ENCODE peak calls at places on chromosomes 6 and 20, in ten cellular contexts. Y, L, P, D, H, U, G, R, M and Q are unnamed samples.
A peak's percentile ranks its signal among the peaks of the same experiment; 100 is the strongest.

GRCh38 chr6:161439093-161439492 is 165.2 kb upstream of the AGPAT4 start:
- DNase-seq in Y (peak; percentile 92), L (peak; percentile 64), P (no peak), D (peak; percentile 93), H (no peak), U (no peak), G (peak; percentile 48), R (peak; percentile 36), M (peak; percentile 73), Q (no peak)

GRCh38 chr6:26520840-26521484 is 17.2 kb upstream of the HMGN4 start:
- DNase-seq in Y (peak; percentile 95), L (peak; percentile 66), P (peak; percentile 92), D (peak; percentile 74), H (peak; percentile 94), U (peak; percentile 90), G (peak; percentile 92), R (peak; percentile 62), M (peak; percentile 88), Q (peak; percentile 83)

GRCh38 chr20:41174782-41175181 is 37.4 kb downstream of the PLCG1 start:
- DNase-seq in Y (peak; percentile 6), L (no peak), P (peak; percentile 70), D (no peak), H (no peak), U (no peak), G (no peak), R (no peak), M (peak; percentile 36), Q (no peak)

GRCh38 chr6:148389086-148389485 is 46.4 kb downstream of the SASH1 start:
- DNase-seq in Y (no peak), L (no peak), P (no peak), D (no peak), H (no peak), U (no peak), G (no peak), R (no peak), M (no peak), Q (no peak)

GRCh38 chr6:15946701-15947390 is 182.0 kb upstream of the MYLIP start:
- DNase-seq in Y (no peak), L (no peak), P (no peak), D (no peak), H (no peak), U (no peak), G (no peak), R (no peak), M (no peak), Q (no peak)

GRCh38 chr6:105759946-105760345 is 326.2 kb upstream of the PRDM1 start:
- DNase-seq in Y (no peak), L (no peak), P (no peak), D (peak; percentile 76), H (no peak), U (no peak), G (no peak), R (no peak), M (no peak), Q (no peak)

GRCh38 chr6:26598267-26598666 is 1.5 kb downstream of the ABT1 start:
- DNase-seq in Y (no peak), L (no peak), P (no peak), D (no peak), H (no peak), U (no peak), G (no peak), R (no peak), M (no peak), Q (no peak)

GRCh38 chr20:24488064-24488799 is 18.8 kb downstream of the SYNDIG1 start:
- DNase-seq in Y (no peak), L (no peak), P (no peak), D (no peak), H (no peak), U (no peak), G (no peak), R (no peak), M (no peak), Q (no peak)

GRCh38 chr6:163229050-163229449 is 185.5 kb upstream of the QKI start:
- DNase-seq in Y (no peak), L (no peak), P (no peak), D (no peak), H (no peak), U (no peak), G (no peak), R (no peak), M (no peak), Q (no peak)

GRCh38 chr6:125952764-125953501 is 3.6 kb upstream of the HINT3 start:
- DNase-seq in Y (no peak), L (no peak), P (no peak), D (peak; percentile 44), H (peak; percentile 35), U (no peak), G (no peak), R (no peak), M (no peak), Q (no peak)

GRCh38 chr20:1280421-1281102 is 14.5 kb downstream of the SNPH start:
- DNase-seq in Y (no peak), L (no peak), P (no peak), D (no peak), H (no peak), U (no peak), G (no peak), R (no peak), M (peak; percentile 34), Q (no peak)

GRCh38 chr20:1122388-1123315 is 4.2 kb downstream of the PSMF1 start:
- DNase-seq in Y (peak; percentile 27), L (peak; percentile 69), P (no peak), D (peak; percentile 62), H (no peak), U (no peak), G (peak; percentile 62), R (no peak), M (peak; percentile 71), Q (peak; percentile 4)

GRCh38 chr6:105310947-105311346 is 91.9 kb downstream of the PREP start:
- DNase-seq in Y (no peak), L (no peak), P (no peak), D (no peak), H (no peak), U (no peak), G (no peak), R (no peak), M (no peak), Q (no peak)

GRCh38 chr20:59988141-59988540 is 29.9 kb downstream of the CDH26 start:
- DNase-seq in Y (no peak), L (no peak), P (no peak), D (peak; percentile 5), H (no peak), U (peak; percentile 21), G (peak; percentile 85), R (no peak), M (no peak), Q (no peak)

GRCh38 chr20:18719426-18719825 is 94.2 kb upstream of the SCP2D1 start:
- DNase-seq in Y (no peak), L (no peak), P (no peak), D (peak; percentile 53), H (no peak), U (no peak), G (no peak), R (no peak), M (no peak), Q (no peak)

GRCh38 chr20:22905667-22906066 is 129.4 kb upstream of the SSTR4 start:
- DNase-seq in Y (peak; percentile 42), L (no peak), P (peak; percentile 68), D (no peak), H (peak; percentile 37), U (no peak), G (peak; percentile 26), R (no peak), M (no peak), Q (no peak)

GRCh38 chr6:170107606-170108222 is 183.2 kb downstream of the DLL1 start:
- DNase-seq in Y (no peak), L (no peak), P (peak; percentile 24), D (no peak), H (no peak), U (no peak), G (no peak), R (no peak), M (peak; percentile 34), Q (no peak)

GRCh38 chr20:22389836-22390542 is 194.4 kb downstream of the FOXA2 start:
- DNase-seq in Y (no peak), L (peak; percentile 72), P (no peak), D (no peak), H (no peak), U (no peak), G (peak; percentile 69), R (no peak), M (no peak), Q (no peak)

GRCh38 chr20:17430515-17430914 is 100.7 kb downstream of the BFSP1 start:
- DNase-seq in Y (no peak), L (peak; percentile 98), P (no peak), D (no peak), H (no peak), U (no peak), G (no peak), R (no peak), M (no peak), Q (no peak)

GRCh38 chr6:170146640-170147039 is 144.2 kb downstream of the DLL1 start:
- DNase-seq in Y (no peak), L (no peak), P (no peak), D (no peak), H (no peak), U (no peak), G (no peak), R (no peak), M (no peak), Q (no peak)

GRCh38 chr6:35069262-35069661 is 71.9 kb downstream of the TCP11 start:
- DNase-seq in Y (no peak), L (no peak), P (no peak), D (no peak), H (no peak), U (no peak), G (no peak), R (no peak), M (no peak), Q (no peak)

GRCh38 chr20:60242836-60243520 is 284.8 kb downstream of the CDH26 start:
- DNase-seq in Y (no peak), L (no peak), P (no peak), D (peak; percentile 66), H (no peak), U (no peak), G (no peak), R (no peak), M (no peak), Q (no peak)

GRCh38 chr20:39195495-39196129 is 233.5 kb downstream of the DHX35 start:
- DNase-seq in Y (no peak), L (peak; percentile 14), P (no peak), D (no peak), H (no peak), U (no peak), G (no peak), R (no peak), M (no peak), Q (no peak)

GRCh38 chr6:145247677-145248419 is 487.5 kb downstream of the EPM2A start:
- DNase-seq in Y (no peak), L (no peak), P (no peak), D (peak; percentile 94), H (no peak), U (no peak), G (no peak), R (no peak), M (no peak), Q (no peak)

GRCh38 chr6:55047433-55048044 is 126.8 kb upstream of the HCRTR2 start:
- DNase-seq in Y (peak; percentile 10), L (no peak), P (no peak), D (no peak), H (peak; percentile 19), U (no peak), G (no peak), R (no peak), M (no peak), Q (no peak)

GRCh38 chr6:5085638-5086293 is 625 bp downstream of the PPP1R3G start:
- DNase-seq in Y (peak; percentile 37), L (no peak), P (peak; percentile 73), D (no peak), H (peak; percentile 59), U (peak; percentile 50), G (no peak), R (no peak), M (no peak), Q (no peak)

GRCh38 chr6:22328499-22328898 is 31.7 kb upstream of the PRL start:
- DNase-seq in Y (no peak), L (no peak), P (no peak), D (no peak), H (no peak), U (no peak), G (no peak), R (no peak), M (no peak), Q (no peak)